ENCODE peak calls at places on chromosomes 13 and 19, in seven cellular contexts. K, O, B, Y, X, D and U are unnamed samples.

GRCh38 chr13:85521586-85521985 is 277.6 kb downstream of the SLITRK6 start:
- DNase-seq in K (no peak), O (no peak), B (no peak), Y (no peak), X (no peak), D (no peak), U (no peak)

GRCh38 chr13:87684850-87685735 is 13.9 kb downstream of the SLITRK5 start:
- DNase-seq in K (no peak), O (peak; percentile 66), B (no peak), Y (no peak), X (no peak), D (no peak), U (no peak)

GRCh38 chr19:41136636-41137035 is 22.4 kb downstream of the CYP2F1 start:
- DNase-seq in K (no peak), O (no peak), B (no peak), Y (no peak), X (no peak), D (no peak), U (no peak)

GRCh38 chr19:55392820-55393219 is 7.1 kb downstream of the RPL28 start:
- DNase-seq in K (no peak), O (no peak), B (no peak), Y (no peak), X (no peak), D (no peak), U (no peak)

GRCh38 chr19:32876236-32876918 is 6.8 kb upstream of the SLC7A9 start:
- DNase-seq in K (no peak), O (no peak), B (no peak), Y (no peak), X (no peak), D (no peak), U (no peak)

GRCh38 chr13:30577381-30577780 is 40.3 kb upstream of the USPL1 start:
- DNase-seq in K (no peak), O (peak; percentile 98), B (peak; percentile 77), Y (no peak), X (no peak), D (no peak), U (no peak)

GRCh38 chr19:43814663-43815352 is 12.3 kb upstream of the ZNF283 start:
- DNase-seq in K (no peak), O (no peak), B (no peak), Y (no peak), X (no peak), D (no peak), U (no peak)

GRCh38 chr13:99655351-99656091 is 154.2 kb downstream of the TM9SF2 start:
- DNase-seq in K (no peak), O (peak; percentile 90), B (no peak), Y (no peak), X (no peak), D (no peak), U (no peak)

GRCh38 chr13:111403266-111403665 is 82.8 kb downstream of the TEX29 start:
- DNase-seq in K (no peak), O (no peak), B (no peak), Y (no peak), X (no peak), D (no peak), U (no peak)

GRCh38 chr19:41030651-41031050 is 39.6 kb downstream of the CYP2B6 start:
- DNase-seq in K (no peak), O (no peak), B (no peak), Y (no peak), X (no peak), D (no peak), U (no peak)

GRCh38 chr13:50072676-50073075 is 57.4 kb downstream of the KCNRG start:
- DNase-seq in K (no peak), O (no peak), B (no peak), Y (no peak), X (no peak), D (no peak), U (no peak)
- TF ChIP-seq CTCF in K (no peak), O (no peak), B (no peak), Y (no peak), X (no peak), D (no peak), U (no peak)

GRCh38 chr19:1070576-1070930 is 3.6 kb downstream of the ARHGAP45 start:
- DNase-seq in K (no peak), O (no peak), B (no peak), Y (no peak), X (no peak), D (no peak), U (no peak)
- H3K4me3 ChIP-seq in K (no peak overlapping the region), O (no peak overlapping the region), B (no peak overlapping the region), Y (no peak overlapping the region), X (no peak overlapping the region), D (no peak overlapping the region), U (no peak overlapping the region)

GRCh38 chr19:35661995-35662340 is 4.3 kb upstream of the UPK1A start:
- DNase-seq in K (no peak), O (no peak), B (no peak), Y (no peak), X (no peak), D (no peak), U (no peak)

GRCh38 chr19:35665604-35666003 is 713 bp upstream of the UPK1A start:
- DNase-seq in K (no peak), O (no peak), B (no peak), Y (no peak), X (no peak), D (no peak), U (no peak)

GRCh38 chr19:35666251-35666913 is at the start of gene UPK1A:
- DNase-seq in K (no peak), O (no peak), B (no peak), Y (no peak), X (no peak), D (no peak), U (no peak)

GRCh38 chr19:35663981-35664380 is 2.3 kb upstream of the UPK1A start:
- DNase-seq in K (no peak), O (no peak), B (no peak), Y (no peak), X (no peak), D (no peak), U (no peak)

GRCh38 chr19:35665157-35665556 is 1.2 kb upstream of the UPK1A start:
- DNase-seq in K (no peak), O (no peak), B (no peak), Y (no peak), X (no peak), D (no peak), U (no peak)
- H3K27ac ChIP-seq in K (no peak overlapping the region), O (no peak overlapping the region), B (no peak overlapping the region), Y (no peak overlapping the region), X (no peak overlapping the region), D (no peak overlapping the region), U (no peak overlapping the region)

DNA sequence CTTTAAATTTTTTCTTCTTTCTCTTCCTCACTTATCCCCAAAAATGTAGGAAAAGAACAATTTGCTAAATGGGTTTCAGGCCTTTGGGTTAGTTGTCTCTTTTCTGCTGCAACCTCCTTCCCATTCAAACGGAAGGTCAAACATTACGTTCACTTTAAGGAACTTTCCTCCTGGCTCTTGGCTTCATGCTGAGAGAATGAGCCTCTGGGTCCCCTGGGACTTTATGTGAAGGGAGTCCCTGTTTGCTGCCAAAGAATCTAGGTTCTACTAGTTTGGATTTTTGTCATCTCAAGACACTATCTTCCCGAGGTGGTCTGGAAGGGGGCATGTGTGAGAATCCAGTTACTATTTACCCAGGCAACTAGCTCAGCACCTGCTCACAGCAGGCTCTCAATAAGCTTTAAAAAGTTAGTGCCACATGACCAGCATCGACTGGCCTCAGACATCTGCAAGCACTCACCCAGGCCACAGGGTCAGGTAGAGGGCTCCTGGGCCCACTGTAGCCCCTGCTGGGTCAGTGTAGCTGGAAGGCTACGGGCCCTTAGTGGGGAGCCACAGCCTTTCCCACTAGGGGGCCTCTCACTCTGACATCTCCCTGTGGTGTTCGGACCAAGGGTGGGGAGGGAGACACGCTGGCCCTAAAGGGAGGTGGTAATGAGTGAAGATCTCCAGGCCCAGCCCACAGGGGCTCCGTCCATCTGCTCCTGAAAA is 40.5 kb downstream of the FAM124A start:
- DNase-seq in K (no peak), O (no peak), B (no peak), Y (no peak), X (no peak), D (no peak), U (no peak)
- TF ChIP-seq CTCF in K (no peak), O (no peak), B (no peak), Y (no peak), X (peak; percentile 31), D (no peak), U (no peak)

DNA sequence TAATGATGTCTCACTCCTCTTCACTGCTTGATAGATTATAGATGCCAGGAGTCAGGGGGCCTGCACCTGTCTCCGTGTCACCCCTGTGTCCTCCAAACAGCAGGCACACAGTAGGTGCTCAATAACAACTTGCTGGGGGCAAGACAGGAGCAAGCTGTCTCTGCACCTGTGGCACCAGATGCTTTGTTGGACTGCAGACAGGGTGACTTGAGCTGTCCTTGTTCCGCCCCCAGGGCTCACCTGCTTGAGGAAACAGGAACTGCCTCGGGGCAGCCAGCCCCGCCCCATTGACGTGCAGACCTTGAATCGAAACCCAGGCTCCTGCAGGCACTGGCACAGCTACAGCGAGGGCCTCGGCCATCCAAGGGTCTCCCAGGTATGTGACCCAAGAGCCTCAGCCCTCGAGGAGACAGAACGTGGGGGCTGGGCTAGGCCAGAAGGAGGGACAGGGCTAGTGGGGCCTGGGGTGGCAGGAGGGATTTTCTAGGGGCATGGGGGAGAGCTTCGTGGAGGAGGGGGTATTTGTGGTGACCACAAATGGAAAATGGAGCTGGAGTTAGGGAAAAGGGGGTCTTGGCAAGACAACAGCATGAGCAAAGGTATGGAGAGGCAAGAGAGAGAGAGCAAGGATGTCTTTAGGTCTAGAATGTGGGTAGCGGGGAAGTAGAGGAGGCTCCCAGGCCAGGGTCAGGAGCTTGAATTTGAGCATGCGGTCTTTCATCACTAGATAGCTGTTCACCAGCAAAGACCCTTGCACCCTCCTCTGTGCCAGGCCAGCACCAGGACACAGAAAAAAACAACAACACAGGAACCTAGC is at the start of gene HSH2D:
- DNase-seq in K (peak; percentile 30), O (no peak), B (peak; percentile 46), Y (no peak), X (peak; percentile 36), D (no peak), U (no peak)
- H3K4me3 ChIP-seq in K (no peak within 1 kb of the TSS), O (no peak within 1 kb of the TSS), B (no peak within 1 kb of the TSS), Y (no peak within 1 kb of the TSS), X (no peak within 1 kb of the TSS), D (no peak within 1 kb of the TSS), U (no peak within 1 kb of the TSS)

GRCh38 chr13:39655041-39655568 is 357 bp upstream of the COG6 start:
- DNase-seq in K (no peak), O (no peak), B (no peak), Y (no peak), X (no peak), D (no peak), U (no peak)

GRCh38 chr13:39656325-39656677 is 839 bp downstream of the COG6 start:
- DNase-seq in K (no peak), O (no peak), B (no peak), Y (no peak), X (no peak), D (no peak), U (no peak)

GRCh38 chr13:39655569-39656324 is at the start of gene COG6:
- DNase-seq in K (peak; percentile 61), O (peak; percentile 77), B (peak; percentile 87), Y (peak; percentile 82), X (peak; percentile 92), D (peak; percentile 87), U (peak; percentile 91)
- H3K27ac ChIP-seq in K (peak within 1 kb of the TSS; percentile 81), O (peak within 1 kb of the TSS; percentile 9), B (peak within 1 kb of the TSS; percentile 67), Y (peak within 1 kb of the TSS; percentile 64), X (peak within 1 kb of the TSS; percentile 86), D (peak within 1 kb of the TSS; percentile 69), U (peak within 1 kb of the TSS; percentile 83)

GRCh38 chr19:2170987-2171348 is 7.2 kb downstream of the DOT1L start:
- DNase-seq in K (no peak), O (no peak), B (no peak), Y (no peak), X (no peak), D (no peak), U (no peak)
- TF ChIP-seq CTCF in K (no peak), O (no peak), B (no peak), Y (no peak), X (no peak), D (no peak), U (no peak)

GRCh38 chr13:113350065-113350937 is 13.6 kb downstream of the GRTP1 start:
- DNase-seq in K (no peak), O (no peak), B (no peak), Y (no peak), X (no peak), D (no peak), U (no peak)
- H3K4me3 ChIP-seq in K (no peak overlapping the region), O (no peak overlapping the region), B (no peak overlapping the region), Y (no peak overlapping the region), X (no peak overlapping the region), D (no peak overlapping the region), U (no peak overlapping the region)